ENCODE peak calls at places on chromosome 3, in four cellular contexts. Z is PC-3, O is A549, D is psoas muscle. J is an unnamed sample.
A peak's percentile ranks its signal among the peaks of the same experiment; 100 is the strongest.

GRCh38 chr3:153372326-153372725 is 210.3 kb downstream of the RAP2B start:
- DNase-seq in D (no peak), O (no peak), Z (peak; percentile 53), J (no peak)

GRCh38 chr3:86624192-86624591 is 366.8 kb downstream of the VGLL3 start:
- DNase-seq in O (no peak), D (no peak), Z (no peak), J (no peak)

GRCh38 chr3:117893638-117894037 is 1141.0 kb downstream of the IGSF11 start:
- DNase-seq in O (no peak), Z (peak; percentile 28), D (no peak), J (no peak)

GRCh38 chr3:11060500-11061251 is 68.1 kb downstream of the SLC6A1 start:
- DNase-seq in D (peak; percentile 73), O (peak; percentile 75), Z (peak; percentile 83), J (peak; percentile 52)

GRCh38 chr3:149091983-149092382 is 5.7 kb upstream of the HLTF start:
- DNase-seq in O (no peak), D (no peak), Z (no peak), J (no peak)

GRCh38 chr3:34947849-34948248 is 691.5 kb upstream of the ARPP21 start:
- DNase-seq in O (no peak), Z (no peak), D (no peak), J (no peak)

GRCh38 chr3:196968233-196969000 is at the start of gene PIGZ:
- DNase-seq in O (no peak), Z (peak; percentile 54), D (peak; percentile 44), J (no peak)

GRCh38 chr3:33660035-33660434 is 58.0 kb downstream of the CLASP2 start:
- DNase-seq in Z (no peak), D (no peak), O (no peak), J (no peak)

GRCh38 chr3:184574552-184575430 is 13.2 kb downstream of the EPHB3 start:
- DNase-seq in Z (no peak), O (no peak), D (no peak), J (no peak)

GRCh38 chr3:139538733-139539132 is 809 bp downstream of the RBP1 start:
- DNase-seq in D (peak; percentile 37), O (no peak), Z (no peak), J (no peak)

GRCh38 chr3:149638401-149639092 is 19.3 kb downstream of the WWTR1 start:
- DNase-seq in D (no peak), Z (no peak), O (no peak), J (no peak)

GRCh38 chr3:121752261-121752660 is 2.7 kb upstream of the GOLGB1 start:
- DNase-seq in D (no peak), O (no peak), Z (peak; percentile 32), J (no peak)

GRCh38 chr3:111601810-111602209 is 6.7 kb upstream of the ZBED2 start:
- DNase-seq in D (no peak), O (no peak), Z (peak; percentile 73), J (no peak)

GRCh38 chr3:38455639-38456430 is 2.1 kb downstream of the ACVR2B start:
- DNase-seq in D (peak; percentile 26), Z (no peak), O (no peak), J (no peak)

GRCh38 chr3:5047764-5048163 is 68.5 kb downstream of the BHLHE40 start:
- DNase-seq in O (no peak), Z (no peak), D (no peak), J (no peak)

GRCh38 chr3:120560304-120561250 is 35.6 kb upstream of the NDUFB4 start:
- DNase-seq in Z (peak; percentile 71), O (no peak), D (no peak), J (no peak)

GRCh38 chr3:96538186-96538585 is 276.2 kb upstream of the EPHA6 start:
- DNase-seq in D (no peak), Z (no peak), O (no peak), J (no peak)

GRCh38 chr3:127068871-127069270 is 86.0 kb downstream of the PLXNA1 start:
- DNase-seq in Z (no peak), O (no peak), D (peak; percentile 2), J (no peak)

GRCh38 chr3:72384602-72385001 is 463.6 kb downstream of the SHQ1 start:
- DNase-seq in O (no peak), Z (no peak), D (no peak), J (no peak)

GRCh38 chr3:72171461-72171860 is 386.5 kb upstream of the PROK2 start:
- DNase-seq in D (no peak), Z (no peak), O (no peak), J (no peak)

GRCh38 chr3:119360736-119361462 is 66.7 kb downstream of the ARHGAP31 start:
- DNase-seq in O (no peak), D (no peak), Z (no peak), J (no peak)

GRCh38 chr3:106824856-106825255 is 552.4 kb upstream of the CCDC54 start:
- DNase-seq in Z (peak; percentile 77), O (no peak), D (no peak), J (peak; percentile 26)

GRCh38 chr3:13821156-13821555 is 58.7 kb downstream of the WNT7A start:
- DNase-seq in D (no peak), Z (peak; percentile 56), O (no peak), J (no peak)

GRCh38 chr3:150407051-150407817 is 864 bp upstream of the TSC22D2 start:
- DNase-seq in D (no peak), O (no peak), Z (peak; percentile 44), J (no peak)

GRCh38 chr3:149449799-149450198 is 24.7 kb upstream of the TM4SF4 start:
- DNase-seq in D (no peak), O (no peak), Z (no peak), J (peak; percentile 48)

GRCh38 chr3:157239082-157239704 is 79.2 kb upstream of the CCNL1 start:
- DNase-seq in Z (peak; percentile 81), O (peak; percentile 60), D (peak; percentile 38), J (peak; percentile 70)

GRCh38 chr3:132135628-132136333 is 101.0 kb upstream of the CPNE4 start:
- DNase-seq in O (peak; percentile 69), Z (peak; percentile 93), D (no peak), J (no peak)

GRCh38 chr3:185943363-185944106 is 5.7 kb upstream of the TRA2B start:
- DNase-seq in D (peak; percentile 88), Z (peak; percentile 87), O (peak; percentile 62), J (peak; percentile 88)

GRCh38 chr3:62676686-62677271 is 198.4 kb downstream of the CADPS start:
- DNase-seq in O (no peak), Z (no peak), D (no peak), J (no peak)

GRCh38 chr3:34263014-34263714 is 464.7 kb downstream of the PDCD6IP start:
- DNase-seq in Z (no peak), O (no peak), D (no peak), J (no peak)

GRCh38 chr3:184380627-184381260 is 890 bp downstream of the CHRD start:
- DNase-seq in D (no peak), O (no peak), Z (no peak), J (no peak)

J was measured in Caco-2.